ENCODE peak calls at places on chromosomes 6 and 20, in eight cellular contexts. S, M, V, D, Z, U, J and E are unnamed samples.

GRCh38 chr6:32638521-32639219 is 1.5 kb downstream of the HLA-DQA1 start:
- DNase-seq in S (no peak), M (no peak), V (no peak), D (no peak), Z (no peak), U (no peak), J (no peak), E (no peak)

GRCh38 chr6:100177956-100178355 is 183.9 kb upstream of the MCHR2 start:
- DNase-seq in S (no peak), M (no peak), V (peak), D (no peak), Z (no peak), U (no peak), J (no peak), E (no peak)

GRCh38 chr6:43934183-43934802 is 164.3 kb downstream of the VEGFA start:
- DNase-seq in S (no peak), M (no peak), V (no peak), D (no peak), Z (no peak), U (no peak), J (peak), E (no peak)

GRCh38 chr20:58241766-58242465 is 13.5 kb upstream of the ANKRD60 start:
- DNase-seq in S (no peak), M (no peak), V (no peak), D (no peak), Z (no peak), U (no peak), J (no peak), E (no peak)

GRCh38 chr20:56542489-56543020 is 9.5 kb downstream of the FAM209B start:
- DNase-seq in S (no peak), M (no peak), V (no peak), D (no peak), Z (no peak), U (no peak), J (no peak), E (no peak)

GRCh38 chr6:87384449-87384848 is 23.3 kb upstream of the CFAP206 start:
- DNase-seq in S (no peak), M (no peak), V (no peak), D (no peak), Z (no peak), U (no peak), J (no peak), E (no peak)

GRCh38 chr20:1353956-1354355 is 25.0 kb upstream of the SDCBP2 start:
- DNase-seq in S (no peak), M (no peak), V (no peak), D (no peak), Z (no peak), U (no peak), J (no peak), E (no peak)

GRCh38 chr20:34251619-34252018 is 10.4 kb downstream of the ASIP start:
- DNase-seq in S (no peak), M (no peak), V (no peak), D (no peak), Z (no peak), U (no peak), J (no peak), E (no peak)

GRCh38 chr6:85360794-85361642 is 88.9 kb upstream of the NT5E start:
- DNase-seq in S (no peak), M (no peak), V (peak), D (no peak), Z (peak), U (no peak), J (no peak), E (no peak)

GRCh38 chr6:131979515-131980337 is 28.6 kb upstream of the CCN2 start:
- DNase-seq in S (no peak), M (no peak), V (peak), D (no peak), Z (no peak), U (no peak), J (no peak), E (no peak)

GRCh38 chr20:33656783-33657703 is 5.1 kb upstream of the C20orf144 start:
- DNase-seq in S (no peak), M (no peak), V (no peak), D (no peak), Z (no peak), U (no peak), J (no peak), E (no peak)

GRCh38 chr6:82251942-82252341 is 4.4 kb upstream of the IBTK start:
- DNase-seq in S (no peak), M (no peak), V (peak), D (peak), Z (no peak), U (no peak), J (no peak), E (no peak)

GRCh38 chr20:64091762-64092161 is 7.6 kb upstream of the LKAAEAR1 start:
- DNase-seq in S (no peak), M (no peak), V (no peak), D (peak), Z (peak), U (no peak), J (no peak), E (no peak)

GRCh38 chr6:2831392-2831791 is 10.3 kb downstream of the SERPINB1 start:
- DNase-seq in S (no peak), M (no peak), V (no peak), D (no peak), Z (no peak), U (no peak), J (no peak), E (no peak)

GRCh38 chr6:128822271-128822670 is 60.7 kb upstream of the LAMA2 start:
- DNase-seq in S (no peak), M (no peak), V (peak), D (no peak), Z (no peak), U (no peak), J (no peak), E (no peak)

GRCh38 chr20:20225325-20225724 is 142.6 kb upstream of the INSM1 start:
- DNase-seq in S (no peak), M (no peak), V (no peak), D (peak), Z (peak), U (no peak), J (no peak), E (no peak)

GRCh38 chr6:130202782-130203181 is 20.0 kb downstream of the SAMD3 start:
- DNase-seq in S (no peak), M (no peak), V (no peak), D (no peak), Z (no peak), U (no peak), J (no peak), E (no peak)